ENCODE peak calls at places on chromosomes 13 and 19, in eight cellular contexts. S, Z, E, W, G, H, Q and P are unnamed samples.

GRCh38 chr13:76790519-76791289 is 95.5 kb downstream of the KCTD12 start:
- DNase-seq in E (no peak), G (no peak), W (no peak), Z (no peak), H (no peak), Q (no peak), S (no peak), P (no peak)

GRCh38 chr13:21608961-21609360 is 5.0 kb upstream of the MICU2 start:
- DNase-seq in G (no peak), E (peak), Q (no peak), H (no peak), Z (no peak), W (peak), S (no peak), P (no peak)

GRCh38 chr19:31283701-31284100 is 65.5 kb downstream of the TSHZ3 start:
- DNase-seq in S (no peak), Q (no peak), W (no peak), Z (no peak), G (no peak), H (no peak), E (no peak), P (no peak)

GRCh38 chr13:103941506-103942148 is 875.4 kb upstream of the SLC10A2 start:
- DNase-seq in Z (no peak), Q (no peak), H (no peak), E (no peak), S (no peak), W (no peak), G (no peak), P (no peak)

GRCh38 chr19:46133101-46133627 is 8.7 kb upstream of the IGFL3 start:
- DNase-seq in W (peak), Q (no peak), E (peak), Z (no peak), G (no peak), H (peak), S (no peak), P (peak)

GRCh38 chr13:65656740-65657329 is 1573.3 kb downstream of the PCDH9 start:
- DNase-seq in G (no peak), E (peak), Q (no peak), S (no peak), Z (no peak), H (no peak), W (peak), P (no peak)

GRCh38 chr19:48194041-48194871 is 23.8 kb downstream of the ZSWIM9 start:
- DNase-seq in E (no peak), S (peak), W (no peak), Q (no peak), G (no peak), Z (no peak), H (no peak), P (no peak)

GRCh38 chr19:18612772-18613588 is at the start of gene TMEM59L:
- DNase-seq in W (no peak), Q (peak), S (peak), H (no peak), G (peak), E (no peak), Z (no peak), P (peak)

GRCh38 chr13:106997219-106997618 is 429.3 kb upstream of the ARGLU1 start:
- DNase-seq in G (no peak), E (no peak), W (no peak), S (no peak), H (no peak), Q (no peak), Z (no peak), P (no peak)

GRCh38 chr13:108920137-108920536 is 290.7 kb downstream of the MYO16 start:
- DNase-seq in H (no peak), Q (no peak), E (no peak), W (no peak), S (no peak), G (no peak), Z (no peak), P (no peak)

GRCh38 chr19:49390978-49391304 is 2.9 kb downstream of the KASH5 start:
- DNase-seq in Z (no peak), S (peak), W (no peak), Q (no peak), G (no peak), E (no peak), H (no peak), P (no peak)

GRCh38 chr13:113886561-113887112 is 22.8 kb upstream of the GAS6 start:
- DNase-seq in Z (no peak), E (no peak), H (no peak), S (no peak), W (no peak), G (no peak), Q (no peak), P (no peak)

GRCh38 chr19:39078436-39079200 is 5.5 kb upstream of the ACP7 start:
- DNase-seq in H (no peak), E (peak), W (peak), G (no peak), Q (peak), Z (no peak), S (no peak), P (peak)

GRCh38 chr19:48616491-48617056 is 1.7 kb upstream of the FAM83E start:
- DNase-seq in W (no peak), Z (no peak), E (no peak), Q (no peak), G (no peak), S (no peak), H (no peak), P (no peak)

GRCh38 chr13:94157705-94158218 is 321.7 kb downstream of the DCT start:
- DNase-seq in G (no peak), H (no peak), W (peak), S (no peak), Q (no peak), Z (no peak), E (no peak), P (no peak)

GRCh38 chr19:46533085-46534081 is 37.7 kb upstream of the PNMA8B start:
- DNase-seq in Z (no peak), Q (no peak), H (no peak), W (no peak), G (no peak), E (no peak), S (no peak), P (no peak)

GRCh38 chr13:53004605-53005004 is 24.0 kb upstream of the OLFM4 start:
- DNase-seq in G (no peak), W (no peak), S (no peak), Q (no peak), H (no peak), E (no peak), Z (no peak), P (no peak)

GRCh38 chr19:5623397-5624153 is 692 bp downstream of the SAFB start:
- DNase-seq in H (peak), Z (peak), W (no peak), E (no peak), Q (no peak), S (peak), G (no peak), P (no peak)

GRCh38 chr19:2462635-2463421 is 6.1 kb upstream of the LMNB2 start:
- DNase-seq in G (no peak), Z (peak), W (peak), H (peak), Q (peak), S (peak), E (peak), P (peak)

GRCh38 chr13:108060111-108060510 is 155.2 kb downstream of the LIG4 start:
- DNase-seq in E (no peak), H (no peak), Q (no peak), G (no peak), S (no peak), W (no peak), Z (no peak), P (no peak)

GRCh38 chr19:17035842-17036424 is 9.3 kb upstream of the CPAMD8 start:
- DNase-seq in Q (no peak), S (peak), Z (no peak), G (no peak), H (no peak), E (no peak), W (peak), P (no peak)

GRCh38 chr13:90896022-90896421 is 451.5 kb upstream of the MIR17HG start:
- DNase-seq in Q (no peak), Z (no peak), E (no peak), H (no peak), G (no peak), W (no peak), S (no peak), P (no peak)

GRCh38 chr19:40594657-40595077 is 6.5 kb upstream of the LTBP4 start:
- DNase-seq in Q (no peak), W (peak), Z (peak), G (no peak), S (no peak), E (peak), H (no peak), P (peak)

GRCh38 chr19:54282706-54283105 is 1.8 kb upstream of the LILRB2 start:
- DNase-seq in G (no peak), Q (no peak), H (no peak), S (no peak), Z (no peak), E (no peak), W (no peak), P (no peak)

GRCh38 chr19:53076984-53077383 is 26.2 kb downstream of the ZNF160 start:
- DNase-seq in Z (peak), S (no peak), H (peak), Q (peak), G (no peak), E (peak), W (peak), P (peak)

GRCh38 chr13:110251227-110251791 is 55.6 kb downstream of the COL4A1 start:
- DNase-seq in S (no peak), G (no peak), H (no peak), E (no peak), W (no peak), Z (no peak), Q (no peak), P (no peak)

GRCh38 chr13:108276060-108276459 is 6.5 kb downstream of the TNFSF13B start:
- DNase-seq in E (no peak), H (no peak), Q (no peak), S (no peak), W (peak), G (no peak), Z (peak), P (no peak)

GRCh38 chr13:110447058-110447511 is 114.4 kb downstream of the RAB20 start:
- DNase-seq in H (no peak), G (no peak), Z (no peak), E (no peak), Q (no peak), W (peak), S (no peak), P (no peak)

GRCh38 chr19:5588441-5588840 is 20.7 kb upstream of the TINCR start:
- DNase-seq in H (no peak), Z (no peak), E (no peak), S (no peak), W (peak), Q (no peak), G (no peak), P (no peak)

GRCh38 chr13:22499919-22500318 is 680.9 kb upstream of the SGCG start:
- DNase-seq in S (no peak), Q (no peak), H (no peak), W (no peak), Z (no peak), G (no peak), E (no peak), P (no peak)

GRCh38 chr19:5457709-5458108 is 2.5 kb downstream of the ZNRF4 start:
- DNase-seq in Q (no peak), H (no peak), Z (no peak), W (no peak), E (no peak), G (no peak), S (no peak), P (no peak)

GRCh38 chr19:1256646-1257474 is 8.5 kb downstream of the MIDN start:
- DNase-seq in W (no peak), S (no peak), E (no peak), G (no peak), Q (no peak), H (no peak), Z (no peak), P (no peak)

GRCh38 chr19:55619264-55619663 is 5.1 kb downstream of the ZNF784 start:
- DNase-seq in H (no peak), S (no peak), W (no peak), Q (no peak), E (no peak), G (no peak), Z (no peak), P (no peak)